ENCODE peak calls at places on chromosomes 1 and 21, in nine cellular contexts. V is NB4, I is cardiac muscle cell, T is dorsolateral prefrontal cortex, Z is body of pancreas, R is WTC11, B is left ventricle myocardium inferior, O is HFF-Myc, X is cardiac fibroblast. Q is an unnamed sample.

GRCh38 chr21:44657635-44658183 is at the start of gene KRTAP12-3:
- DNase-seq in V (no peak), I (no peak), T (no peak), Z (no peak), R (no peak), B (no peak), O (no peak), X (no peak), Q (no peak)

GRCh38 chr21:41769521-41769920 is 2.7 kb upstream of the RIPK4 start:
- DNase-seq in V (no peak), I (no peak), T (no peak), Z (no peak), R (no peak), B (no peak), O (no peak), X (no peak), Q (no peak)

GRCh38 chr1:226862900-226863299 is 7.5 kb upstream of the PSEN2 start:
- DNase-seq in V (no peak), I (no peak), T (no peak), Z (no peak), R (no peak), B (no peak), O (no peak), X (peak; percentile 65), Q (no peak)

GRCh38 chr1:77282187-77282865 is 507 bp downstream of the AK5 start:
- DNase-seq in V (no peak), I (peak; percentile 20), T (no peak), Z (peak; percentile 11), R (peak; percentile 45), B (no peak), O (no peak), X (peak; percentile 44), Q (peak; percentile 37)

GRCh38 chr1:113353581-113353980 is 36.7 kb upstream of the MAGI3 start:
- DNase-seq in V (no peak), I (no peak), T (no peak), Z (no peak), R (no peak), B (no peak), O (no peak), X (no peak), Q (no peak)

GRCh38 chr1:36881541-36881940 is 152.8 kb downstream of the GRIK3 start:
- DNase-seq in V (no peak), I (no peak), T (no peak), Z (no peak), R (no peak), B (no peak), O (no peak), X (no peak), Q (no peak)

GRCh38 chr1:171674443-171675405 is 22.2 kb upstream of the MYOC start:
- DNase-seq in V (no peak), I (no peak), T (no peak), Z (no peak), R (no peak), B (no peak), O (no peak), X (no peak), Q (no peak)

GRCh38 chr1:245404527-245404926 is 249.7 kb downstream of the KIF26B start:
- DNase-seq in V (no peak), I (no peak), T (no peak), Z (no peak), R (no peak), B (no peak), O (no peak), X (no peak), Q (no peak)

GRCh38 chr21:17105972-17106371 is 406.9 kb upstream of the CXADR start:
- DNase-seq in V (no peak), I (no peak), T (no peak), Z (no peak), R (no peak), B (no peak), O (no peak), X (no peak), Q (no peak)

GRCh38 chr1:84353665-84354064 is 44.6 kb upstream of the DNASE2B start:
- DNase-seq in V (no peak), I (no peak), T (no peak), Z (no peak), R (no peak), B (no peak), O (no peak), X (peak; percentile 64), Q (no peak)

GRCh38 chr1:34749983-34750382 is 4.9 kb upstream of the GJB5 start:
- DNase-seq in V (no peak), I (no peak), T (no peak), Z (no peak), R (no peak), B (no peak), O (no peak), X (no peak), Q (no peak)

GRCh38 chr1:52127181-52128175 is 14.4 kb upstream of the ZFYVE9 start:
- DNase-seq in V (peak; percentile 68), I (peak; percentile 48), T (no peak), Z (peak; percentile 49), R (no peak), B (no peak), O (peak; percentile 47), X (peak; percentile 86), Q (peak; percentile 28)

GRCh38 chr1:25743164-25744139 is 56.5 kb upstream of the SELENON start:
- DNase-seq in V (peak; percentile 39), I (no peak), T (peak; percentile 66), Z (peak; percentile 77), R (no peak), B (peak; percentile 94), O (no peak), X (peak; percentile 98), Q (no peak)

GRCh38 chr1:178344513-178345077 is 152.2 kb downstream of the CLEC20A start:
- DNase-seq in V (peak; percentile 82), I (peak; percentile 69), T (no peak), Z (no peak), R (no peak), B (no peak), O (no peak), X (peak; percentile 92), Q (no peak)

DNA sequence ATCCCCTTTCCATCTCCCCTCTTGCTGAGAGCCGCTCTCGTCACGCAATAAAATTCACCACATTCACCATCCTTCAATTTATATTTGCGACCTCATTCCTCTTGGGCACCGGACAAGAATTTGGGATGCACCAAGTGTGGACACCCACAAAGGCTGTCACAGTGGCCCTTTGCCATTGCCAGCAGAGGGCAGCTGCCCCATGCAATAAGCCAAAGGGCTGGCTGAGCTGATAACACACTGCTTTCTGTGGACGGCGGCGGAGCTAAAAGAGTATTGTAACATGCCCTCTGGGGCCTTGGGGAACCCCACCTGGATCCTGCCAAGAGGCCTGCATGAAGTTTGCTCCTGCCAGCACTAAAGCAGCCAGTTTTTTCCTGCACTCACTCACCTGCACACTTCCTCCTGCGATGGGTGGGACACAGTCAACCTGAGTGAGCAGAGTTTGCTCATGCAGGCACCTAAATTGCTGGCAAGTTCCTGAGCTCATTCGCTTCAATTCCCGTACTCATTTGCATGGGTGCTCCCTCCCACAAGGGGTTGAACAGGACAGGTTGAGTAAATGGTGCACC is 792.3 kb upstream of the ADAMTS5 start:
- DNase-seq in V (no peak), I (no peak), T (no peak), Z (peak; percentile 49), R (peak; percentile 68), B (peak; percentile 17), O (no peak), X (no peak), Q (peak; percentile 9)
- TF ChIP-seq CTCF in V (no peak), I (peak; percentile 24), T (no peak), Z (peak; percentile 42), R (no peak), B (peak; percentile 69), O (peak; percentile 62), X (peak; percentile 58), Q (no peak)

DNA sequence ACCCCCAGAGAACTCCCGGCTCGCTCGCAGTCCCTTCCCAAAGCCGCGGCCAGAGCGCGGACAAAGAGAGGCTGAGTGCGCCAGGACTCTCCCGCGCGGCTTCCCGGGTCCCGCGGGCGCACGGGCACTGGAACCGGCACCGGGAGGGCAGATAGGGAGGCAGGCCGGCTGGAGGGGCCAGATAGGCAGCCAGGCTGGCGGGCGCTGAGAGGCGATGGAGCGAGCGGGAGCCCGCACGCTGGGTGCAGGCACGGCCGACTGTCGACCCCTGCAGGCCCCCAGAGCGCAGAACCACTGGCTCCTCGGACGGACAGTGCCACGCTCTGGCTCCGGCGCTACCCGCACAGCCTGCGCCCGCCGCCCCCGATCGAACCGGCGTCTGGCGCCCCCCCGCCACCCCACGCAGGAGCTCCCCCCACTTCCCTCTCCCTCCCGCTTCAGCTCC is 634 bp downstream of the SLC6A9 start:
- DNase-seq in V (peak; percentile 68), I (peak; percentile 85), T (peak; percentile 78), Z (no peak), R (peak; percentile 73), B (peak; percentile 42), O (no peak), X (peak; percentile 48), Q (peak; percentile 69)
- TF ChIP-seq CTCF in V (no peak), I (peak; percentile 22), T (peak; percentile 48), Z (no peak), R (no peak), B (peak; percentile 38), O (peak; percentile 6), X (no peak), Q (no peak)

GRCh38 chr1:234780112-234780511 is 170.1 kb upstream of the IRF2BP2 start:
- DNase-seq in V (peak; percentile 11), I (no peak), T (no peak), Z (no peak), R (no peak), B (no peak), O (no peak), X (no peak), Q (no peak)

GRCh38 chr1:234780531-234781162 is 170.7 kb upstream of the IRF2BP2 start:
- DNase-seq in V (peak; percentile 20), I (no peak), T (no peak), Z (no peak), R (peak; percentile 50), B (no peak), O (no peak), X (no peak), Q (no peak)

GRCh38 chr1:234782057-234782800 is 172.3 kb upstream of the IRF2BP2 start:
- DNase-seq in V (peak; percentile 12), I (no peak), T (no peak), Z (no peak), R (no peak), B (no peak), O (no peak), X (no peak), Q (no peak)

GRCh38 chr1:234782821-234783220 is 172.8 kb upstream of the IRF2BP2 start:
- DNase-seq in V (peak; percentile 45), I (no peak), T (no peak), Z (no peak), R (no peak), B (no peak), O (no peak), X (no peak), Q (no peak)

GRCh38 chr1:234781241-234782056 is 171.5 kb upstream of the IRF2BP2 start:
- DNase-seq in V (peak; percentile 29), I (no peak), T (no peak), Z (peak; percentile 37), R (no peak), B (no peak), O (no peak), X (no peak), Q (no peak)
- TF ChIP-seq CTCF in V (no peak), I (no peak), T (no peak), Z (no peak), R (no peak), B (no peak), O (no peak), X (no peak), Q (no peak)

DNA sequence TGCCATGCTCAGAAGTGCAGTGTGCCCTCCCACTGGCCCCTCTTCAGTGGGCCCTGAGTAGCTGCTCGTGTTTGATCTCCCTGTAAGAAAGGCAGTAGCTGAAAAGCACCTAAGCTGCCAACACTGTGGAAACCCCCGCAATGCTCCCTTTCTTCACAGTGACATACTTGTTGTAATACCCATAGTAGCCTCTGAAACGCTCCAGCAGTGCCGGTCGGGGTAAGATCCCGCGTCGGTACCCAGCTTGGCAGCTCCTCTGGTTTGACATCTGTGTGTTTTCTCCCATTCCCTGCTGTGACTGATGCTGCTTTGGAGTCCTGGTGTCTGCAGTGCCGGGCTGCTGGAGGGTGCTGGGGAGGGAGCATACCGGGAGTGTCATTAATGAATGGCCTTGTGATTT is 3.6 kb downstream of the CHAF1B start:
- DNase-seq in V (no peak), I (no peak), T (peak; percentile 61), Z (peak; percentile 39), R (peak; percentile 51), B (no peak), O (no peak), X (peak; percentile 43), Q (no peak)
- TF ChIP-seq CTCF in V (no peak), I (peak; percentile 13), T (no peak), Z (no peak), R (no peak), B (peak; percentile 26), O (no peak), X (no peak), Q (no peak)